ENCODE peak calls at places on chromosomes 5 and 9, in ten cellular contexts. V, O, M, Y, F, A, Z, J, P and K are unnamed samples.

GRCh38 chr5:88787856-88788255 is 95.1 kb downstream of the MEF2C start:
- DNase-seq in V (no peak), O (no peak), M (no peak), Y (peak; percentile 17), F (no peak), A (no peak), Z (no peak), J (no peak), P (no peak), K (no peak)

GRCh38 chr5:3542158-3542557 is 53.5 kb upstream of the IRX1 start:
- DNase-seq in V (no peak), O (no peak), M (no peak), Y (no peak), F (no peak), A (no peak), Z (no peak), J (no peak), P (no peak), K (no peak)

GRCh38 chr5:34889394-34889793 is 25.9 kb downstream of the RAD1 start:
- DNase-seq in V (no peak), O (no peak), M (no peak), Y (no peak), F (no peak), A (no peak), Z (no peak), J (no peak), P (no peak), K (no peak)

GRCh38 chr5:14250094-14250777 is 107.1 kb downstream of the TRIO start:
- DNase-seq in V (no peak), O (no peak), M (peak; percentile 74), Y (peak; percentile 86), F (peak; percentile 48), A (peak; percentile 65), Z (peak; percentile 49), J (peak; percentile 54), P (peak; percentile 55), K (peak; percentile 42)

GRCh38 chr5:80055491-80056170 is 20.5 kb downstream of the THBS4 start:
- DNase-seq in V (peak; percentile 68), O (no peak), M (peak; percentile 75), Y (no peak), F (no peak), A (no peak), Z (no peak), J (no peak), P (no peak), K (no peak)

GRCh38 chr5:74227081-74227480 is 413.4 kb downstream of the ENC1 start:
- DNase-seq in V (no peak), O (no peak), M (no peak), Y (no peak), F (no peak), A (peak; percentile 25), Z (no peak), J (no peak), P (no peak), K (no peak)

GRCh38 chr5:58466939-58467338 is 7.1 kb upstream of the PLK2 start:
- DNase-seq in V (peak; percentile 70), O (no peak), M (peak; percentile 65), Y (peak; percentile 51), F (no peak), A (no peak), Z (no peak), J (no peak), P (no peak), K (no peak)

GRCh38 chr5:124301850-124302249 is 444.6 kb downstream of the ZNF608 start:
- DNase-seq in V (no peak), O (no peak), M (no peak), Y (peak; percentile 33), F (no peak), A (no peak), Z (peak; percentile 59), J (no peak), P (no peak), K (no peak)

GRCh38 chr9:94554439-94555331 is at the start of gene PCAT7:
- DNase-seq in V (peak; percentile 86), O (peak; percentile 83), M (peak; percentile 94), Y (peak; percentile 53), F (peak; percentile 31), A (no peak), Z (no peak), J (no peak), P (peak; percentile 21), K (no peak)

GRCh38 chr9:96331236-96331947 is 29.4 kb upstream of the HSD17B3 start:
- DNase-seq in V (no peak), O (no peak), M (no peak), Y (peak; percentile 41), F (no peak), A (no peak), Z (no peak), J (no peak), P (no peak), K (no peak)

GRCh38 chr5:140632366-140633080 is 452 bp downstream of the CD14 start:
- DNase-seq in V (no peak), O (peak; percentile 92), M (no peak), Y (peak; percentile 78), F (no peak), A (peak; percentile 68), Z (no peak), J (peak; percentile 53), P (peak; percentile 50), K (no peak)

GRCh38 chr5:97735209-97735608 is 552.2 kb upstream of the RIOK2 start:
- DNase-seq in V (no peak), O (no peak), M (no peak), Y (peak; percentile 91), F (peak; percentile 17), A (no peak), Z (peak; percentile 55), J (no peak), P (no peak), K (peak; percentile 18)

GRCh38 chr5:78574731-78575161 is 73.8 kb downstream of the LHFPL2 start:
- DNase-seq in V (no peak), O (no peak), M (no peak), Y (no peak), F (no peak), A (no peak), Z (no peak), J (no peak), P (no peak), K (no peak)

GRCh38 chr9:134475051-134475790 is 149.0 kb downstream of the RXRA start:
- DNase-seq in V (no peak), O (no peak), M (no peak), Y (peak; percentile 86), F (peak; percentile 59), A (peak; percentile 78), Z (no peak), J (peak; percentile 72), P (peak; percentile 80), K (peak; percentile 67)

GRCh38 chr5:31186672-31187267 is 6.7 kb upstream of the CDH6 start:
- DNase-seq in V (no peak), O (no peak), M (no peak), Y (peak; percentile 66), F (peak; percentile 15), A (no peak), Z (peak; percentile 24), J (no peak), P (no peak), K (no peak)

GRCh38 chr5:868599-869135 is 17.9 kb upstream of the ZDHHC11 start:
- DNase-seq in V (no peak), O (no peak), M (no peak), Y (no peak), F (no peak), A (peak; percentile 6), Z (no peak), J (no peak), P (no peak), K (no peak)

GRCh38 chr5:35939639-35940038 is 1.2 kb upstream of the CAPSL start:
- DNase-seq in V (no peak), O (no peak), M (no peak), Y (no peak), F (no peak), A (no peak), Z (no peak), J (no peak), P (no peak), K (no peak)
- TF ChIP-seq CTCF in V (peak; percentile 21), O (no peak), M (peak; percentile 18), Y (peak; percentile 2), F (peak; percentile 9), A (no peak), Z (peak; percentile 33), J (no peak), P (no peak), K (peak; percentile 15)

DNA sequence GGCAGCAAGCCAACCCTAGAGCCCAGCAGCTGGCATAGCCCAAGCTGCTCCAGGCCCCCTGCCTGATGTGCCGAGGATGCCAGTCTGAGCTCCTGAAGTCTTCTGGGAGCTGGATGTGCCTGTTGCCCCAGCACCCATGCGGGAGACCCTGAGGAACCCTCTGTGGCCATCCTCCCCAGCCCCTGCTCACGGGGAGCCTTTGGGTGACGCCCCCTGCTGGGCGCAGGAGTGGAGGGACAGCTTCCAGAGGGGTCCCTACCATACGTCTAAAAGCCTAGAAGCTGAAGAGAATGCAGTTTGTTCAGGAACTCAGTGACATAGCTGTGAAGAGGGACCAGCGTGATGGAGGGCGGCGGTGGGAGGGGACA is 33.1 kb upstream of the MVB12B start:
- DNase-seq in V (no peak), O (no peak), M (no peak), Y (no peak), F (no peak), A (no peak), Z (no peak), J (no peak), P (no peak), K (no peak)
- TF ChIP-seq CTCF in V (peak; percentile 48), O (peak; percentile 13), M (peak; percentile 59), Y (peak; percentile 19), F (peak; percentile 50), A (no peak), Z (peak; percentile 25), J (no peak), P (no peak), K (no peak)

GRCh38 chr9:69193685-69194032 is 19.6 kb downstream of the TJP2 start:
- DNase-seq in V (no peak), O (no peak), M (no peak), Y (no peak), F (no peak), A (no peak), Z (no peak), J (no peak), P (no peak), K (no peak)
- TF ChIP-seq CTCF in V (no peak), O (no peak), M (peak; percentile 28), Y (no peak), F (no peak), A (no peak), Z (peak; percentile 13), J (no peak), P (peak; percentile 7), K (no peak)

GRCh38 chr9:22446950-22447606 is 454 bp downstream of the DMRTA1 start:
- DNase-seq in V (peak; percentile 80), O (peak; percentile 88), M (peak; percentile 89), Y (peak; percentile 33), F (no peak), A (peak; percentile 60), Z (no peak), J (peak; percentile 33), P (peak; percentile 67), K (no peak)
- TF ChIP-seq CTCF in V (peak; percentile 44), O (peak; percentile 24), M (peak; percentile 58), Y (no peak), F (no peak), A (peak; percentile 15), Z (peak; percentile 12), J (no peak), P (no peak), K (peak; percentile 8)

GRCh38 chr9:33919276-33919897 is 102.4 kb downstream of the UBE2R2 start:
- DNase-seq in V (no peak), O (no peak), M (peak; percentile 42), Y (no peak), F (no peak), A (no peak), Z (no peak), J (no peak), P (no peak), K (no peak)
- TF ChIP-seq CTCF in V (no peak), O (no peak), M (no peak), Y (no peak), F (no peak), A (no peak), Z (no peak), J (no peak), P (no peak), K (no peak)

GRCh38 chr9:126521089-126521488 is 92.6 kb upstream of the LMX1B start:
- DNase-seq in V (no peak), O (no peak), M (no peak), Y (no peak), F (no peak), A (no peak), Z (no peak), J (no peak), P (no peak), K (no peak)
- TF ChIP-seq CTCF in V (no peak), O (no peak), M (no peak), Y (no peak), F (no peak), A (no peak), Z (no peak), J (no peak), P (no peak), K (no peak)